ENCODE peak calls at places on chromosomes 6 and 20, in seven cellular contexts. I is LoVo; O is LHCN-M2; V is Jurkat, Clone E6-1; K is activated CD8-positive, alpha-beta memory T cell treated with anti-CD3 and anti-CD28 coated beads for 24 hours; W is heart right ventricle; D is GM18507. P is an unnamed sample.

GRCh38 chr6:89035252-89036106 is 45.1 kb upstream of the PNRC1 start:
- DNase-seq in I (peak; percentile 87), V (no peak), O (peak; percentile 99), D (no peak), K (no peak), W (peak; percentile 70), P (peak; percentile 51)

GRCh38 chr20:59697082-59697481 is 92.7 kb downstream of the PHACTR3 start:
- DNase-seq in V (no peak), W (no peak), I (no peak), D (no peak), K (no peak), O (no peak), P (no peak)

GRCh38 chr6:152277826-152278247 is 359.3 kb downstream of the SYNE1 start:
- DNase-seq in O (no peak), K (no peak), D (no peak), W (peak; percentile 49), V (no peak), I (no peak), P (no peak)

GRCh38 chr6:155523821-155524238 is 68.2 kb upstream of the NOX3 start:
- DNase-seq in K (no peak), I (no peak), D (no peak), W (no peak), O (no peak), V (no peak), P (no peak)

GRCh38 chr20:3071610-3072529 is at the start of gene OXT:
- DNase-seq in O (no peak), I (no peak), V (no peak), K (peak; percentile 86), W (peak; percentile 62), D (no peak), P (no peak)

GRCh38 chr20:50146732-50147662 is 6.5 kb downstream of the PEDS1 start:
- DNase-seq in K (peak; percentile 86), D (no peak), I (no peak), W (no peak), O (peak; percentile 46), V (peak; percentile 87), P (no peak)

GRCh38 chr6:35576647-35577046 is 64.0 kb upstream of the TULP1 start:
- DNase-seq in D (no peak), V (no peak), K (no peak), W (no peak), I (no peak), O (no peak), P (no peak)

GRCh38 chr20:49976542-49976941 is 6.2 kb upstream of the SNAI1 start:
- DNase-seq in D (no peak), W (no peak), V (no peak), O (peak; percentile 28), I (no peak), K (no peak), P (no peak)

GRCh38 chr6:110629153-110629552 is 152.7 kb upstream of the SLC22A16 start:
- DNase-seq in W (no peak), V (no peak), D (no peak), I (no peak), O (no peak), K (no peak), P (no peak)

GRCh38 chr6:3282461-3283236 is 23.9 kb downstream of the PSMG4 start:
- DNase-seq in I (no peak), W (no peak), O (no peak), D (no peak), V (no peak), K (no peak), P (no peak)

GRCh38 chr6:141988954-141989705 is 143.6 kb upstream of the GJE1 start:
- DNase-seq in I (peak; percentile 71), K (peak; percentile 61), V (peak; percentile 38), W (no peak), D (no peak), O (peak; percentile 82), P (peak; percentile 20)

GRCh38 chr20:43736588-43737091 is 9.8 kb upstream of the GTSF1L start:
- DNase-seq in W (no peak), K (no peak), O (no peak), I (no peak), D (peak; percentile 35), V (no peak), P (no peak)

GRCh38 chr6:25022140-25022553 is 86.4 kb upstream of the RIPOR2 start:
- DNase-seq in V (no peak), K (no peak), D (no peak), O (no peak), I (no peak), W (no peak), P (no peak)

GRCh38 chr6:112222111-112222726 is 32.1 kb downstream of the LAMA4 start:
- DNase-seq in I (no peak), V (no peak), W (no peak), D (no peak), K (no peak), O (no peak), P (no peak)

GRCh38 chr20:8812818-8813217 is 256.1 kb upstream of the PLCB4 start:
- DNase-seq in D (no peak), V (no peak), I (no peak), K (no peak), O (no peak), W (peak; percentile 10), P (no peak)

GRCh38 chr20:63874254-63874653 is 9.2 kb downstream of the TPD52L2 start:
- DNase-seq in D (no peak), I (no peak), O (no peak), K (no peak), W (no peak), V (no peak), P (no peak)

GRCh38 chr20:9978395-9979004 is 56.3 kb upstream of the ANKEF1 start:
- DNase-seq in W (no peak), I (peak; percentile 69), K (no peak), V (peak; percentile 72), D (peak; percentile 4), O (peak; percentile 85), P (peak; percentile 94)

GRCh38 chr6:5672581-5673011 is 334.1 kb downstream of the NRN1 start:
- DNase-seq in K (no peak), D (no peak), W (no peak), V (no peak), I (no peak), O (peak; percentile 93), P (peak; percentile 6)

GRCh38 chr20:46784450-46785127 is 75.1 kb downstream of the SLC2A10 start:
- DNase-seq in V (no peak), D (no peak), K (no peak), I (no peak), O (no peak), W (no peak), P (no peak)

GRCh38 chr6:72466971-72467566 is 154.8 kb upstream of the KCNQ5 start:
- DNase-seq in K (no peak), V (no peak), W (no peak), I (no peak), D (no peak), O (no peak), P (no peak)

GRCh38 chr6:11773581-11773980 is 5.0 kb downstream of the ADTRP start:
- DNase-seq in W (no peak), V (no peak), O (no peak), D (no peak), I (no peak), K (no peak), P (no peak)

GRCh38 chr6:107284805-107285204 is 169.5 kb upstream of the BEND3 start:
- DNase-seq in D (no peak), I (no peak), K (no peak), O (no peak), V (no peak), W (no peak), P (no peak)

GRCh38 chr6:159328052-159328451 is 158.9 kb downstream of the FNDC1 start:
- DNase-seq in W (no peak), V (no peak), K (no peak), I (no peak), D (no peak), O (no peak), P (no peak)

GRCh38 chr20:63706852-63707557 is 771 bp downstream of the ARFRP1 start:
- DNase-seq in D (no peak), V (peak; percentile 65), O (peak; percentile 44), I (peak; percentile 53), W (peak; percentile 38), K (peak; percentile 81), P (peak; percentile 74)

GRCh38 chr6:99980741-99981140 is 13.3 kb downstream of the MCHR2 start:
- DNase-seq in O (no peak), V (no peak), D (no peak), W (no peak), K (no peak), I (no peak), P (no peak)

GRCh38 chr6:15399651-15400470 is 154.0 kb downstream of the JARID2 start:
- DNase-seq in V (no peak), I (no peak), K (no peak), D (no peak), O (peak; percentile 79), W (peak; percentile 67), P (peak; percentile 24)

GRCh38 chr20:59071224-59071623 is 28.6 kb upstream of the PRELID3B start:
- DNase-seq in K (no peak), O (no peak), I (no peak), W (no peak), V (no peak), D (no peak), P (no peak)

GRCh38 chr20:52231230-52231746 is 39.7 kb upstream of the ZFP64 start:
- DNase-seq in W (no peak), V (no peak), K (no peak), D (no peak), I (peak; percentile 81), O (no peak), P (peak; percentile 41)

GRCh38 chr6:29531668-29532067 is 27.9 kb downstream of the UBD start:
- DNase-seq in O (no peak), I (no peak), K (no peak), V (no peak), D (no peak), W (no peak), P (no peak)

GRCh38 chr6:142796571-142796970 is 148.4 kb downstream of the HIVEP2 start:
- DNase-seq in K (no peak), D (no peak), O (peak; percentile 51), I (no peak), W (no peak), V (no peak), P (no peak)

GRCh38 chr6:159110013-159110412 is 59.2 kb upstream of the FNDC1 start:
- DNase-seq in O (peak; percentile 53), I (no peak), K (peak; percentile 72), W (no peak), D (no peak), V (peak; percentile 53), P (peak; percentile 28)

GRCh38 chr6:73817238-73817637 is 121.2 kb downstream of the CD109 start:
- DNase-seq in D (no peak), W (no peak), O (no peak), I (no peak), K (no peak), V (no peak), P (no peak)

GRCh38 chr20:34210271-34210670 is 31.0 kb upstream of the ASIP start:
- DNase-seq in O (no peak), V (no peak), W (no peak), K (no peak), I (no peak), D (no peak), P (no peak)

GRCh38 chr6:44009425-44010321 is 117.6 kb downstream of the MRPL14 start:
- DNase-seq in O (no peak), K (no peak), W (peak; percentile 66), I (no peak), V (no peak), D (no peak), P (no peak)

GRCh38 chr20:21517566-21518277 is 3.9 kb upstream of the NKX2-2 start:
- DNase-seq in O (no peak), D (no peak), W (no peak), K (no peak), V (no peak), I (no peak), P (no peak)

GRCh38 chr20:47493175-47493953 is 8.3 kb upstream of the NCOA3 start:
- DNase-seq in W (peak; percentile 87), I (peak; percentile 81), K (peak; percentile 77), V (no peak), D (no peak), O (peak; percentile 56), P (peak; percentile 37)

GRCh38 chr6:13859871-13860555 is 45.7 kb upstream of the MCUR1 start:
- DNase-seq in O (no peak), V (no peak), D (no peak), W (no peak), K (no peak), I (no peak), P (no peak)